ENCODE peak calls at places on chromosome X, in five cellular contexts. S, V, K, L and A are unnamed samples.

GRCh38 chrX:31132803-31133202 is 61.0 kb upstream of the FTHL17 start:
- DNase-seq in S (no peak), L (no peak), K (no peak), V (no peak), A (no peak)

GRCh38 chrX:123743312-123743711 is 10.5 kb upstream of the THOC2 start:
- DNase-seq in L (no peak), V (no peak), K (no peak), S (no peak), A (no peak)

GRCh38 chrX:94058728-94059382 is 384.8 kb downstream of the FAM133A start:
- DNase-seq in K (peak; percentile 23), V (no peak), L (no peak), S (no peak), A (no peak)

GRCh38 chrX:45621356-45622041 is 420.8 kb upstream of the DIPK2B start:
- DNase-seq in V (no peak), S (no peak), L (no peak), K (peak; percentile 78), A (no peak)

GRCh38 chrX:44503550-44503949 is 39.1 kb downstream of the FUNDC1 start:
- DNase-seq in L (no peak), V (no peak), K (no peak), S (no peak), A (no peak)

GRCh38 chrX:27633328-27633727 is 43.2 kb downstream of the DCAF8L2 start:
- DNase-seq in V (no peak), L (no peak), S (no peak), K (no peak), A (no peak)

GRCh38 chrX:8027876-8028275 is 100.7 kb upstream of the PNPLA4 start:
- DNase-seq in V (no peak), K (no peak), S (no peak), L (no peak), A (no peak)

GRCh38 chrX:4661771-4662170 is 948.3 kb upstream of the PRKX start:
- DNase-seq in L (no peak), K (no peak), S (no peak), V (no peak), A (no peak)

GRCh38 chrX:132741706-132742105 is 216.7 kb downstream of the HS6ST2 start:
- DNase-seq in V (no peak), L (no peak), K (peak; percentile 6), S (no peak), A (no peak)

GRCh38 chrX:11470231-11470630 is 177.0 kb downstream of the AMELX start:
- DNase-seq in L (no peak), K (peak; percentile 81), V (no peak), S (peak; percentile 29), A (no peak)

GRCh38 chrX:9923357-9923756 is 43.8 kb upstream of the CLDN34 start:
- DNase-seq in V (no peak), K (no peak), L (no peak), S (no peak), A (no peak)

GRCh38 chrX:7372843-7373525 is 225.0 kb upstream of the PUDP start:
- DNase-seq in L (no peak), K (peak; percentile 78), V (no peak), S (no peak), A (no peak)

GRCh38 chrX:18619288-18619687 is 52.6 kb downstream of the RS1 start:
- DNase-seq in V (no peak), S (no peak), L (no peak), K (no peak), A (no peak)

GRCh38 chrX:100368167-100368566 is 41.9 kb downstream of the PCDH19 start:
- DNase-seq in S (no peak), K (peak; percentile 22), L (no peak), V (no peak), A (no peak)

GRCh38 chrX:9370888-9371287 is 94.0 kb upstream of the TBL1X start:
- DNase-seq in K (peak; percentile 65), V (no peak), L (no peak), S (no peak), A (no peak)

GRCh38 chrX:110317079-110317819 is 636 bp downstream of the AMMECR1 start:
- DNase-seq in K (peak; percentile 43), S (peak; percentile 31), L (peak; percentile 78), V (no peak), A (peak; percentile 63)

GRCh38 chrX:3697701-3698279 is 15.7 kb downstream of the PRKX start:
- DNase-seq in K (peak; percentile 75), V (no peak), L (peak; percentile 82), S (no peak), A (peak; percentile 67)

GRCh38 chrX:37350034-37350365 is 836 bp downstream of the PRRG1 start:
- DNase-seq in S (no peak), L (no peak), V (no peak), K (peak; percentile 55), A (no peak)

GRCh38 chrX:6383911-6384310 is 151.0 kb downstream of the VCX3A start:
- DNase-seq in L (no peak), K (no peak), S (no peak), V (no peak), A (no peak)

GRCh38 chrX:28847423-28847822 is 260.2 kb downstream of the IL1RAPL1 start:
- DNase-seq in V (no peak), S (no peak), L (no peak), K (no peak), A (peak; percentile 64)

GRCh38 chrX:10795721-10796120 is 175.3 kb upstream of the MID1 start:
- DNase-seq in V (no peak), S (no peak), L (no peak), K (no peak), A (no peak)

GRCh38 chrX:145727476-145727875 is 90.2 kb upstream of the SLITRK2 start:
- DNase-seq in L (no peak), K (no peak), V (no peak), S (no peak), A (no peak)

GRCh38 chrX:17930850-17931249 is 69.8 kb upstream of the RAI2 start:
- DNase-seq in S (no peak), V (no peak), L (no peak), K (no peak), A (no peak)

GRCh38 chrX:103628386-103629290 is at the start of gene TCEAL1:
- DNase-seq in S (peak; percentile 38), V (peak; percentile 17), L (peak; percentile 88), K (peak; percentile 63), A (peak; percentile 89)

GRCh38 chrX:19739683-19740082 is 147.7 kb downstream of the SH3KBP1 start:
- DNase-seq in S (peak; percentile 41), K (peak; percentile 82), L (peak; percentile 79), V (peak; percentile 27), A (peak; percentile 75)

GRCh38 chrX:97416461-97416860 is 532.8 kb downstream of the RPA4 start:
- DNase-seq in V (no peak), L (no peak), K (no peak), S (no peak), A (no peak)

GRCh38 chrX:20620301-20620700 is 353.6 kb upstream of the RPS6KA3 start:
- DNase-seq in V (no peak), L (no peak), K (peak; percentile 85), S (no peak), A (no peak)

GRCh38 chrX:151985531-151985930 is 11.1 kb upstream of the GABRE start:
- DNase-seq in S (no peak), K (no peak), V (no peak), L (no peak), A (no peak)

GRCh38 chrX:47366051-47366722 is 4.2 kb upstream of the ZNF157 start:
- DNase-seq in L (peak; percentile 85), V (peak; percentile 71), K (peak; percentile 80), S (peak; percentile 54), A (peak; percentile 78)

GRCh38 chrX:29858714-29859113 is 356.6 kb upstream of the MAGEB2 start:
- DNase-seq in L (no peak), V (no peak), S (no peak), K (peak; percentile 54), A (no peak)

GRCh38 chrX:110003167-110004156 is 548 bp downstream of the TMEM164 start:
- DNase-seq in S (no peak), V (no peak), K (peak; percentile 58), L (peak; percentile 77), A (peak; percentile 65)

GRCh38 chrX:155888139-155888538 is 7.0 kb downstream of the VAMP7 start:
- DNase-seq in S (no peak), L (no peak), K (peak; percentile 69), V (no peak), A (no peak)

GRCh38 chrX:63930140-63930539 is 145.1 kb upstream of the ARHGEF9 start:
- DNase-seq in V (no peak), K (peak; percentile 58), L (no peak), S (no peak), A (no peak)

DNA sequence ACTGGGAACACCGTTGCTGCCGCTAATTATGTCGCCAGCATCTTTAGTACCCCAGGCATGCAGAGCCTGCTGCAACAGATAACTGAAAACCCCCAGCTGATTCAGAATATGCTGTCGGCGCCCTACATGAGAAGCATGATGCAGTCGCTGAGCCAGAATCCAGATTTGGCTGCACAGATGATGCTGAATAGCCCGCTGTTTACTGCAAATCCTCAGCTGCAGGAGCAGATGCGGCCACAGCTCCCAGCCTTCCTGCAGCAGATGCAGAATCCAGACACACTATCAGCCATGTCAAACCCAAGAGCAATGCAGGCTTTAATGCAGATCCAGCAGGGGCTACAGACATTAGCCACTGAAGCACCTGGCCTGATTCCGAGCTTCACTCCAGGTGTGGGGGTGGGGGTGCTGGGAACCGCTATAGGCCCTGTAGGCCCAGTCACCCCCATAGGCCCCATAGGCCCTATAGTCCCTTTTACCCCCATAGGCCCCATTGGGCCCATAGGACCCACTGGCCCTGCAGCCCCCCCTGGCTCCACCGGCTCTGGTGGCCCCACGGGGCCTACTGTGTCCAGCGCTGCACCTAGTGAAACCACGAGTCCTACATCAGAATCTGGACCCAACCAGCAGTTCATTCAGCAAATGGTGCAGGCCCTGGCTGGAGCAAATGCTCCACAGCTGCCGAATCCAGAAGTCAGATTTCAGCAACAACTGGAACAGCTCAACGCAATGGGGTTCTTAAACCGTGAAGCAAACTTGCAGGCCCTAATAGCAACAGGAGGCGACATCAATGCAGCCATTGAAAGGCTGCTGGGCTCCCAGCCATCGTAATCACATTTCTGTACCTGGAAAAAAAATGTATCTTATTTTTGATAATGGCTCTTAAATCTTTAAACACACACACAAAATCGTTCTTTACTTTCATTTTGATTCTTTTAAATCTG is 1.8 kb downstream of the UBQLN2 start:
- DNase-seq in S (no peak), K (peak; percentile 45), L (no peak), V (peak; percentile 2), A (no peak)
- H3K27ac ChIP-seq in S (peak overlapping the region; percentile 16), K (peak overlapping the region; percentile 99), L (no peak overlapping the region), V (peak overlapping the region; percentile 85), A (peak overlapping the region; percentile 91)

DNA sequence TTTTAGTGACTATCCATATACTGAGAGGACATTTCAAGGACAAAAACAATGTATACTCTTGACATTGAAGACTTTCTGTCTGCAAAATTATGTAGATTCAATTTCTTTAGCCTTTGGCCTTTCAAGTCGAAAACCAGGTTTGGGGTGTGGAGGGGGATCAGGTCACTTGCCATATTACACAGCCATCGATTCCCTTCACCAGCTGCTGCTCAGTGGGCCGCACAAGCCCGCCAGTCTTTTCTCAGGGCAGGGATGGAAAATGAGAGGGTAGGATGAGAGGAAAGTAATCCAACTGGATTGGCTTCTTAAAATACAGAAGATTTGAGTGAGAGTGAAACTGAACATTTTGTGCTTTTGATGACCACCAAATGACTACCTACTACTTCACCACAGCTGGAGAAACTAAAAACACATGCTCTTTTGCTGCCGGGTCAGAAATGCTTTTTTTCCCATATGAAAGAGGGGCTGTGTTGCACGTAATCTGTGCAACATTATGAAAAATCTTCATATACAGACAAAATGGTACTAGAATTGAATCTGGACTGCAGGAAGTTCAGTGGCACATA is 51.4 kb downstream of the FHL1 start:
- DNase-seq in S (no peak), L (no peak), K (no peak), V (no peak), A (no peak)
- H3K27ac ChIP-seq in S (peak overlapping the region; percentile 26), L (peak overlapping the region; percentile 92), K (no peak overlapping the region), V (no peak overlapping the region), A (peak overlapping the region; percentile 94)

GRCh38 chrX:68703369-68703768 is 55.9 kb downstream of the STARD8 start:
- DNase-seq in S (no peak), K (no peak), L (no peak), V (no peak), A (no peak)
- H3K27ac ChIP-seq in S (peak overlapping the region; percentile 38), K (no peak overlapping the region), L (no peak overlapping the region), V (no peak overlapping the region), A (no peak overlapping the region)

GRCh38 chrX:134933248-134933647 is 57.5 kb upstream of the SMIM10 start:
- DNase-seq in S (no peak), L (no peak), K (peak; percentile 11), V (no peak), A (no peak)
- H3K27ac ChIP-seq in S (no peak overlapping the region), L (no peak overlapping the region), K (peak overlapping the region; percentile 78), V (no peak overlapping the region), A (no peak overlapping the region)